ENCODE peak calls at places on chromosomes 16 and 17, in six cellular contexts. T, X, O, K, Q and A are unnamed samples.

GRCh38 chr17:68468785-68469184 is 11.5 kb upstream of the WIPI1 start:
- DNase-seq in T (no peak), X (no peak), O (no peak), K (no peak), Q (no peak), A (no peak)

GRCh38 chr16:72915331-72915730 is 132.6 kb downstream of the ZFHX3 start:
- DNase-seq in T (no peak), X (no peak), O (no peak), K (no peak), Q (no peak), A (no peak)

GRCh38 chr17:82984751-82985435 is 94.5 kb upstream of the METRNL start:
- DNase-seq in T (no peak), X (no peak), O (peak; percentile 79), K (no peak), Q (no peak), A (no peak)

GRCh38 chr17:81184596-81184995 is 18.6 kb upstream of the AATK start:
- DNase-seq in T (no peak), X (no peak), O (no peak), K (no peak), Q (peak; percentile 45), A (no peak)

GRCh38 chr17:32155896-32156295 is 13.6 kb downstream of the RHOT1 start:
- DNase-seq in T (no peak), X (no peak), O (no peak), K (peak; percentile 66), Q (no peak), A (no peak)

GRCh38 chr17:2372180-2372579 is 28.7 kb downstream of the MNT start:
- DNase-seq in T (no peak), X (no peak), O (no peak), K (no peak), Q (no peak), A (no peak)

GRCh38 chr16:12753203-12754023 is 50.3 kb downstream of the CPPED1 start:
- DNase-seq in T (no peak), X (no peak), O (no peak), K (no peak), Q (no peak), A (no peak)

GRCh38 chr17:66915204-66915611 is 49.3 kb upstream of the CACNG4 start:
- DNase-seq in T (no peak), X (no peak), O (no peak), K (no peak), Q (no peak), A (no peak)

GRCh38 chr16:83925957-83926725 is 26.9 kb upstream of the OSGIN1 start:
- DNase-seq in T (no peak), X (no peak), O (no peak), K (no peak), Q (peak; percentile 53), A (no peak)

GRCh38 chr16:89210904-89211515 is 6.5 kb upstream of the ZNF778 start:
- DNase-seq in T (no peak), X (no peak), O (no peak), K (no peak), Q (no peak), A (no peak)

GRCh38 chr16:58127033-58127556 is 2.1 kb downstream of the CFAP20 start:
- DNase-seq in T (no peak), X (peak; percentile 42), O (no peak), K (peak; percentile 39), Q (no peak), A (no peak)

GRCh38 chr17:9239260-9239820 is 218.0 kb downstream of the NTN1 start:
- DNase-seq in T (no peak), X (no peak), O (no peak), K (no peak), Q (peak; percentile 72), A (no peak)

GRCh38 chr17:3935140-3935542 is 18.9 kb upstream of the P2RX1 start:
- DNase-seq in T (no peak), X (no peak), O (no peak), K (peak; percentile 42), Q (peak; percentile 87), A (no peak)

GRCh38 chr17:43031666-43032065 is 6.6 kb downstream of the RND2 start:
- DNase-seq in T (no peak), X (no peak), O (no peak), K (no peak), Q (no peak), A (no peak)

GRCh38 chr17:74369665-74370490 is 2.6 kb downstream of the GPR142 start:
- DNase-seq in T (no peak), X (no peak), O (no peak), K (no peak), Q (peak; percentile 33), A (no peak)

GRCh38 chr16:10729649-10730048 is 14.0 kb upstream of the NUBP1 start:
- DNase-seq in T (no peak), X (no peak), O (no peak), K (peak; percentile 37), Q (no peak), A (no peak)

GRCh38 chr16:11396241-11397048 is 51.2 kb downstream of the RMI2 start:
- DNase-seq in T (peak; percentile 52), X (peak; percentile 57), O (no peak), K (peak; percentile 66), Q (peak; percentile 89), A (peak; percentile 69)

GRCh38 chr17:40563371-40564052 is 1.8 kb downstream of the CCR7 start:
- DNase-seq in T (peak; percentile 59), X (no peak), O (no peak), K (no peak), Q (no peak), A (no peak)

GRCh38 chr16:17232487-17232886 is 238.3 kb downstream of the XYLT1 start:
- DNase-seq in T (no peak), X (no peak), O (no peak), K (no peak), Q (no peak), A (no peak)

GRCh38 chr16:78485188-78485898 is 385.9 kb downstream of the WWOX start:
- DNase-seq in T (no peak), X (no peak), O (no peak), K (no peak), Q (no peak), A (no peak)

GRCh38 chr17:45261577-45262515 is at the start of gene SPATA32:
- DNase-seq in T (peak; percentile 23), X (peak; percentile 44), O (no peak), K (peak; percentile 24), Q (peak; percentile 86), A (peak; percentile 46)

GRCh38 chr16:58515871-58516767 is 802 bp downstream of the SETD6 start:
- DNase-seq in T (no peak), X (peak; percentile 21), O (peak; percentile 95), K (no peak), Q (peak; percentile 73), A (peak; percentile 38)

GRCh38 chr16:56260378-56260987 is 69.2 kb downstream of the GNAO1 start:
- DNase-seq in T (no peak), X (no peak), O (no peak), K (no peak), Q (no peak), A (no peak)

GRCh38 chr17:7475764-7476422 is 3.5 kb downstream of the ZBTB4 start:
- DNase-seq in T (no peak), X (no peak), O (no peak), K (peak; percentile 79), Q (peak; percentile 79), A (no peak)

GRCh38 chr17:4591529-4591928 is 7.2 kb downstream of the SMTNL2 start:
- DNase-seq in T (no peak), X (no peak), O (no peak), K (peak; percentile 21), Q (no peak), A (no peak)

GRCh38 chr17:54968259-54968953 is at the start of the genes COX11 and STXBP4:
- DNase-seq in T (peak; percentile 83), X (peak; percentile 92), O (no peak), K (peak; percentile 96), Q (peak; percentile 98), A (peak; percentile 85)